ENCODE peak calls at places on chromosomes 13 and 19, in nine cellular contexts. One of them, this sample, is unnamed.

GRCh38 chr19:34733266-34733825 is 697 bp upstream of the ZNF181 start:
- DNase-seq in amygdala: no peak
- DNase-seq in esophagus squamous epithelium: no peak
- DNase-seq in DMS53: peak; percentile 88
- DNase-seq in neural progenitor cell: peak; percentile 62
- DNase-seq in mesothelial cell of epicardium: peak; percentile 42
- DNase-seq in mucosa of descending colon: no peak
- DNase-seq in Caki2: no peak
- DNase-seq in hypothalamus: no peak
- DNase-seq in this sample: no peak

GRCh38 chr13:52744842-52745241 is 5.2 kb upstream of the CNMD start:
- DNase-seq in amygdala: no peak
- DNase-seq in esophagus squamous epithelium: no peak
- DNase-seq in DMS53: peak; percentile 53
- DNase-seq in neural progenitor cell: no peak
- DNase-seq in mesothelial cell of epicardium: no peak
- DNase-seq in mucosa of descending colon: no peak
- DNase-seq in Caki2: no peak
- DNase-seq in hypothalamus: no peak
- DNase-seq in this sample: no peak

GRCh38 chr13:73142091-73142490 is 83.3 kb downstream of the KLF5 start:
- DNase-seq in amygdala: no peak
- DNase-seq in esophagus squamous epithelium: no peak
- DNase-seq in DMS53: peak; percentile 29
- DNase-seq in neural progenitor cell: peak; percentile 20
- DNase-seq in mesothelial cell of epicardium: no peak
- DNase-seq in mucosa of descending colon: no peak
- DNase-seq in Caki2: no peak
- DNase-seq in hypothalamus: no peak
- DNase-seq in this sample: no peak

GRCh38 chr19:48477067-48477685 is 8.0 kb downstream of the CYTH2 start:
- DNase-seq in amygdala: no peak
- DNase-seq in esophagus squamous epithelium: no peak
- DNase-seq in DMS53: no peak
- DNase-seq in neural progenitor cell: no peak
- DNase-seq in mesothelial cell of epicardium: no peak
- DNase-seq in mucosa of descending colon: no peak
- DNase-seq in Caki2: no peak
- DNase-seq in hypothalamus: no peak
- DNase-seq in this sample: no peak

GRCh38 chr13:49400755-49401659 is 42.9 kb downstream of the CAB39L start:
- DNase-seq in amygdala: peak; percentile 57
- DNase-seq in esophagus squamous epithelium: no peak
- DNase-seq in DMS53: peak; percentile 69
- DNase-seq in neural progenitor cell: peak; percentile 22
- DNase-seq in mesothelial cell of epicardium: no peak
- DNase-seq in mucosa of descending colon: peak; percentile 55
- DNase-seq in Caki2: no peak
- DNase-seq in hypothalamus: no peak
- DNase-seq in this sample: no peak

GRCh38 chr19:17576758-17577532 is 21.5 kb downstream of the COLGALT1 start:
- DNase-seq in amygdala: no peak
- DNase-seq in esophagus squamous epithelium: no peak
- DNase-seq in DMS53: peak; percentile 14
- DNase-seq in neural progenitor cell: peak; percentile 98
- DNase-seq in mesothelial cell of epicardium: no peak
- DNase-seq in mucosa of descending colon: peak; percentile 77
- DNase-seq in Caki2: peak; percentile 94
- DNase-seq in hypothalamus: no peak
- DNase-seq in this sample: no peak

GRCh38 chr19:7742575-7742974 is 4.8 kb downstream of the CD209 start:
- DNase-seq in amygdala: no peak
- DNase-seq in esophagus squamous epithelium: no peak
- DNase-seq in DMS53: no peak
- DNase-seq in neural progenitor cell: no peak
- DNase-seq in mesothelial cell of epicardium: no peak
- DNase-seq in mucosa of descending colon: no peak
- DNase-seq in Caki2: no peak
- DNase-seq in hypothalamus: no peak
- DNase-seq in this sample: no peak

GRCh38 chr13:76641056-76641455 is 245.1 kb downstream of the KCTD12 start:
- DNase-seq in amygdala: no peak
- DNase-seq in esophagus squamous epithelium: no peak
- DNase-seq in DMS53: no peak
- DNase-seq in neural progenitor cell: no peak
- DNase-seq in mesothelial cell of epicardium: no peak
- DNase-seq in mucosa of descending colon: no peak
- DNase-seq in Caki2: no peak
- DNase-seq in hypothalamus: no peak
- DNase-seq in this sample: no peak

GRCh38 chr13:37225414-37226047 is 120.1 kb upstream of the CSNK1A1L start:
- DNase-seq in amygdala: no peak
- DNase-seq in esophagus squamous epithelium: no peak
- DNase-seq in DMS53: no peak
- DNase-seq in neural progenitor cell: no peak
- DNase-seq in mesothelial cell of epicardium: no peak
- DNase-seq in mucosa of descending colon: no peak
- DNase-seq in Caki2: no peak
- DNase-seq in hypothalamus: no peak
- DNase-seq in this sample: peak; percentile 40

GRCh38 chr13:113724780-113725315 is 34.2 kb upstream of the TMEM255B start:
- DNase-seq in amygdala: peak; percentile 83
- DNase-seq in esophagus squamous epithelium: peak; percentile 31
- DNase-seq in DMS53: peak; percentile 75
- DNase-seq in neural progenitor cell: peak; percentile 88
- DNase-seq in mesothelial cell of epicardium: peak; percentile 88
- DNase-seq in mucosa of descending colon: peak; percentile 81
- DNase-seq in Caki2: peak; percentile 69
- DNase-seq in hypothalamus: peak; percentile 81
- DNase-seq in this sample: no peak

GRCh38 chr13:36453518-36453917 is 21.2 kb downstream of the CCNA1 start:
- DNase-seq in amygdala: no peak
- DNase-seq in esophagus squamous epithelium: no peak
- DNase-seq in DMS53: peak; percentile 65
- DNase-seq in neural progenitor cell: peak; percentile 45
- DNase-seq in mesothelial cell of epicardium: no peak
- DNase-seq in mucosa of descending colon: no peak
- DNase-seq in Caki2: no peak
- DNase-seq in hypothalamus: no peak
- DNase-seq in this sample: no peak

GRCh38 chr19:47767349-47767748 is 11.2 kb upstream of the SELENOW start:
- DNase-seq in amygdala: no peak
- DNase-seq in esophagus squamous epithelium: no peak
- DNase-seq in DMS53: no peak
- DNase-seq in neural progenitor cell: no peak
- DNase-seq in mesothelial cell of epicardium: no peak
- DNase-seq in mucosa of descending colon: no peak
- DNase-seq in Caki2: no peak
- DNase-seq in hypothalamus: no peak
- DNase-seq in this sample: no peak

GRCh38 chr13:100514788-100515409 is 73.7 kb downstream of the GGACT start:
- DNase-seq in amygdala: peak; percentile 84
- DNase-seq in esophagus squamous epithelium: no peak
- DNase-seq in DMS53: peak; percentile 52
- DNase-seq in neural progenitor cell: peak; percentile 89
- DNase-seq in mesothelial cell of epicardium: peak; percentile 81
- DNase-seq in mucosa of descending colon: peak; percentile 91
- DNase-seq in Caki2: peak; percentile 55
- DNase-seq in hypothalamus: peak; percentile 29
- DNase-seq in this sample: no peak

GRCh38 chr13:72293206-72293605 is 426.2 kb upstream of the DACH1 start:
- DNase-seq in amygdala: no peak
- DNase-seq in esophagus squamous epithelium: no peak
- DNase-seq in DMS53: no peak
- DNase-seq in neural progenitor cell: no peak
- DNase-seq in mesothelial cell of epicardium: no peak
- DNase-seq in mucosa of descending colon: no peak
- DNase-seq in Caki2: no peak
- DNase-seq in hypothalamus: no peak
- DNase-seq in this sample: no peak

GRCh38 chr13:76939215-76939614 is 9.1 kb upstream of the ACOD1 start:
- DNase-seq in amygdala: no peak
- DNase-seq in esophagus squamous epithelium: no peak
- DNase-seq in DMS53: no peak
- DNase-seq in neural progenitor cell: no peak
- DNase-seq in mesothelial cell of epicardium: no peak
- DNase-seq in mucosa of descending colon: no peak
- DNase-seq in Caki2: no peak
- DNase-seq in hypothalamus: no peak
- DNase-seq in this sample: no peak